ENCODE peak calls at places on chromosomes 5 and 9, in eight cellular contexts. Y is PC-3, F is GM23338, X is hepatocyte, W is GM23248, U is HCT116, N is OCI-LY7, E is neural progenitor cell. C is an unnamed sample. For H3K4me1, the result is how much of the 10 kb centered on the place peaks cover.

GRCh38 chr9:127398715-127399400 is 1.9 kb downstream of the SLC2A8 start:
- DNase-seq in Y (no peak), F (no peak), X (no peak), W (no peak), U (no peak), N (no peak), E (no peak), C (no peak)

GRCh38 chr5:72555871-72556270 is 48.7 kb upstream of the ZNF366 start:
- DNase-seq in Y (no peak), F (no peak), X (peak), W (peak), U (no peak), N (no peak), E (peak), C (no peak)

GRCh38 chr5:107812570-107813141 is 141.9 kb upstream of the EFNA5 start:
- DNase-seq in Y (peak), F (no peak), X (no peak), W (peak), U (no peak), N (no peak), E (no peak), C (no peak)

GRCh38 chr9:100492952-100493351 is 20.0 kb downstream of the TMEFF1 start:
- DNase-seq in Y (peak), F (no peak), X (no peak), W (peak), U (no peak), N (peak), E (no peak), C (peak)

GRCh38 chr5:83924171-83924570 is 203.5 kb upstream of the HAPLN1 start:
- DNase-seq in Y (no peak), F (no peak), X (no peak), W (peak), U (no peak), N (no peak), E (no peak), C (no peak)

GRCh38 chr9:129549684-129550083 is 71.2 kb downstream of the C9orf50 start:
- DNase-seq in Y (no peak), F (no peak), X (no peak), W (peak), U (no peak), N (no peak), E (peak), C (no peak)

GRCh38 chr5:86665984-86666760 is 48.4 kb downstream of the COX7C start:
- DNase-seq in Y (no peak), F (peak), X (no peak), W (no peak), U (no peak), N (peak), E (no peak), C (no peak)

GRCh38 chr5:56192246-56192645 is 40.9 kb downstream of the ANKRD55 start:
- DNase-seq in Y (no peak), F (peak), X (no peak), W (no peak), U (no peak), N (no peak), E (no peak), C (no peak)

GRCh38 chr9:115973241-115973640 is 180.3 kb upstream of the PAPPA start:
- DNase-seq in Y (peak), F (no peak), X (no peak), W (peak), U (no peak), N (no peak), E (no peak), C (no peak)

GRCh38 chr9:73155389-73155788 is 3.7 kb downstream of the ANXA1 start:
- DNase-seq in Y (no peak), F (no peak), X (no peak), W (peak), U (no peak), N (no peak), E (no peak), C (no peak)

GRCh38 chr9:117704024-117704575 is at the start of gene TLR4:
- DNase-seq in Y (peak), F (peak), X (peak), W (peak), U (no peak), N (peak), E (peak), C (peak)

GRCh38 chr9:134908524-134909364 is 9.0 kb downstream of the FCN1 start:
- DNase-seq in Y (no peak), F (no peak), X (no peak), W (no peak), U (no peak), N (no peak), E (no peak), C (no peak)

GRCh38 chr9:129178983-129179382 is 922 bp upstream of the IER5L start:
- DNase-seq in Y (no peak), F (peak), X (peak), W (no peak), U (no peak), N (no peak), E (peak), C (no peak)

GRCh38 chr9:116020801-116021200 is 132.8 kb upstream of the PAPPA start:
- DNase-seq in Y (peak), F (no peak), X (no peak), W (no peak), U (no peak), N (no peak), E (no peak), C (no peak)

GRCh38 chr9:134698587-134699342 is 57.2 kb downstream of the COL5A1 start:
- DNase-seq in Y (peak), F (peak), X (peak), W (peak), U (peak), N (peak), E (peak), C (peak)

GRCh38 chr9:127007638-127008037 is 93.1 kb downstream of the RALGPS1 start:
- DNase-seq in Y (no peak), F (no peak), X (no peak), W (no peak), U (no peak), N (no peak), E (no peak), C (no peak)

GRCh38 chr9:105141448-105142101 is 102.9 kb upstream of the SLC44A1 start:
- DNase-seq in Y (no peak), F (no peak), X (no peak), W (no peak), U (no peak), N (peak), E (no peak), C (peak)

GRCh38 chr5:145931718-145932117 is 4.7 kb upstream of the SH3RF2 start:
- DNase-seq in Y (peak), F (no peak), X (no peak), W (peak), U (no peak), N (no peak), E (no peak), C (no peak)

GRCh38 chr5:120510994-120511686 is 47.0 kb downstream of the PRR16 start:
- DNase-seq in Y (no peak), F (no peak), X (no peak), W (no peak), U (no peak), N (no peak), E (no peak), C (no peak)

GRCh38 chr9:34983209-34983608 is 6.3 kb upstream of the DNAJB5 start:
- DNase-seq in Y (no peak), F (no peak), X (no peak), W (no peak), U (no peak), N (peak), E (no peak), C (peak)

GRCh38 chr5:79857692-79858091 is 133.4 kb downstream of the MTX3 start:
- DNase-seq in Y (no peak), F (no peak), X (no peak), W (peak), U (no peak), N (no peak), E (no peak), C (no peak)

GRCh38 chr9:2872941-2873323 is 29.0 kb upstream of the PUM3 start:
- DNase-seq in Y (no peak), F (no peak), X (no peak), W (no peak), U (no peak), N (no peak), E (no peak), C (no peak)

GRCh38 chr5:125409101-125409495 is 662.7 kb upstream of the ZNF608 start:
- DNase-seq in Y (no peak), F (no peak), X (no peak), W (peak), U (no peak), N (no peak), E (peak), C (no peak)

GRCh38 chr5:152092580-152092979 is 167.9 kb upstream of the GLRA1 start:
- DNase-seq in Y (peak), F (no peak), X (peak), W (peak), U (no peak), N (no peak), E (no peak), C (no peak)

GRCh38 chr9:97276310-97276852 is 31.1 kb upstream of the CCDC180 start:
- DNase-seq in Y (no peak), F (peak), X (no peak), W (no peak), U (no peak), N (no peak), E (no peak), C (no peak)

GRCh38 chr9:133773889-133774655 is 35.9 kb upstream of the SARDH start:
- DNase-seq in Y (no peak), F (no peak), X (no peak), W (no peak), U (no peak), N (no peak), E (no peak), C (no peak)

GRCh38 chr5:84249918-84250635 is 134.6 kb downstream of the EDIL3 start:
- DNase-seq in Y (peak), F (peak), X (peak), W (peak), U (no peak), N (no peak), E (peak), C (no peak)

GRCh38 chr9:110752766-110753165 is 84.2 kb downstream of the MUSK start:
- DNase-seq in Y (peak), F (no peak), X (no peak), W (peak), U (peak), N (no peak), E (no peak), C (no peak)

GRCh38 chr5:151719228-151719861 is 32.6 kb upstream of the SPARC start:
- DNase-seq in Y (peak), F (peak), X (no peak), W (peak), U (no peak), N (peak), E (peak), C (peak)

GRCh38 chr5:133398646-133399081 is 213.7 kb downstream of the FSTL4 start:
- DNase-seq in Y (no peak), F (no peak), X (no peak), W (no peak), U (no peak), N (no peak), E (no peak), C (no peak)

GRCh38 chr5:36392818-36393217 is 91.1 kb upstream of the RANBP3L start:
- DNase-seq in Y (peak), F (no peak), X (no peak), W (peak), U (no peak), N (no peak), E (no peak), C (no peak)

GRCh38 chr5:124043456-124043855 is 531.5 kb downstream of the CSNK1G3 start:
- DNase-seq in Y (peak), F (peak), X (no peak), W (no peak), U (peak), N (peak), E (no peak), C (no peak)

GRCh38 chr5:177545487-177546261 is 8.7 kb downstream of the FAM193B start:
- DNase-seq in Y (no peak), F (no peak), X (peak), W (peak), U (no peak), N (no peak), E (no peak), C (no peak)

GRCh38 chr9:83633260-83633659 is 10.3 kb downstream of the IDNK start:
- DNase-seq in Y (no peak), F (no peak), X (no peak), W (no peak), U (no peak), N (no peak), E (no peak), C (no peak)

GRCh38 chr9:122134822-122135528 is 24.6 kb downstream of the NDUFA8 start:
- DNase-seq in Y (no peak), F (peak), X (no peak), W (peak), U (no peak), N (no peak), E (peak), C (no peak)

GRCh38 chr5:151896041-151896691 is 28.5 kb downstream of the GLRA1 start:
- DNase-seq in Y (peak), F (peak), X (peak), W (peak), U (no peak), N (no peak), E (no peak), C (no peak)

GRCh38 chr9:124488641-124489040 is 18.6 kb downstream of the NR5A1 start:
- DNase-seq in Y (no peak), F (no peak), X (no peak), W (no peak), U (no peak), N (no peak), E (no peak), C (no peak)

GRCh38 chr9:21465859-21466518 is 16.1 kb downstream of the IFNE start:
- DNase-seq in Y (peak), F (peak), X (peak), W (peak), U (peak), N (peak), E (peak), C (peak)

GRCh38 chr9:6677803-6678202 is 32.3 kb upstream of the GLDC start:
- DNase-seq in Y (no peak), F (no peak), X (no peak), W (no peak), U (no peak), N (no peak), E (no peak), C (no peak)

GRCh38 chr9:6681147-6681956 is 35.8 kb upstream of the GLDC start:
- DNase-seq in Y (peak), F (peak), X (peak), W (peak), U (peak), N (peak), E (peak), C (peak)

GRCh38 chr9:6686396-6686795 is 40.9 kb upstream of the GLDC start:
- DNase-seq in Y (peak), F (no peak), X (peak), W (peak), U (no peak), N (peak), E (no peak), C (no peak)

GRCh38 chr9:6680797-6681146 is 35.2 kb upstream of the GLDC start:
- DNase-seq in Y (peak), F (peak), X (peak), W (peak), U (no peak), N (no peak), E (peak), C (peak)

DNA sequence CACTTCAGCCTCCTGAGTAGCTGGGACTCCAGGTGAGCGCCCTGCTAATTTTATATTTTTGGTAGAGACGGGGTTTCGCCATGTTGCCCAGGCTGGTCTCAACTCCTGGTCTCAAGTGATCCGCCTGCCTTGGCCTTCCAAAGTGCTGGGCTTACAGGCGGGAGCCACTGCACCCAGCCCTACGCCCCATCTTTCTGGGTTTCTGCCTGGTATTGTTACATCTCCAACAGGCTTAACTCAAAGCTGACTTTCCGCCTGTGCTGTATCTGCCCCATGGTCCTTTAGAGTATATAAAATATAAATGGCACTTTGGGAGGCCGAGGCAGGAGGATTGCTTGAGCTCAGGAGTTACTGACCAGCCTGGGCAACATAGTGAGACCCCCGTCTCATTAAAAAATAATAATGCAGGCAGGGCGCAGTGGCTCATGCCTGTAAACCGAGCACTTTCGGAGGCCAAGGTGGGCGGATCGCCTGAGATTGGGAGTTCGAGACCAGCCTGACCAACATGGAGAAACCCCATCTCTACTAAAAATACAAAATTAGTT is 36.5 kb upstream of the GLDC start:
- DNase-seq in Y (no peak), F (no peak), X (no peak), W (peak), U (no peak), N (no peak), E (peak), C (no peak)
- TF ChIP-seq EZH2phosphoT487 in Y (no peak), F (no peak), X (no peak), W (no peak), U (no peak), N (no peak), E (no peak), C (no peak)

DNA sequence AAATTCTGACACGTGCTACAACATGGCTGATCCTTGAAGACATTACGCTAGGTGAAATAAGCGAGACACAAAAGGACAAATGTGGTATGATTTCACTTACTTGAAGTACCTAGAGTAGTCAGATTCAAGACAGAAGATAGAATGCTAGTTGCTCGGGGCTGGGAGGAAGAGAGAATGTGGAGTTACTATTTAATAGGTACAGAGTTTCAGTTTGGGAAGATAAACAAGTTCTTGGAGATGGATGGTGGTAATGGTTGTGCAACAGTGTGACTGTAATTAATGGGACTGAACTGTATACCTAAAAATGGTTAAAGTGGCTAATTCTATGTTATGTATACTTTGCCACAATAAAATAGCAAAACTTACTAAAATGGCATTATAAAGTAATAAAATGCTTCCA is 34.4 kb downstream of the PAM start:
- DNase-seq in Y (no peak), F (no peak), X (no peak), W (no peak), U (no peak), N (no peak), E (no peak), C (no peak)
- H3K4me1 ChIP-seq in Y (under half), F (under half), X (under half), W (under half), U (under half), N (under half), E (under half), C (under half)

DNA sequence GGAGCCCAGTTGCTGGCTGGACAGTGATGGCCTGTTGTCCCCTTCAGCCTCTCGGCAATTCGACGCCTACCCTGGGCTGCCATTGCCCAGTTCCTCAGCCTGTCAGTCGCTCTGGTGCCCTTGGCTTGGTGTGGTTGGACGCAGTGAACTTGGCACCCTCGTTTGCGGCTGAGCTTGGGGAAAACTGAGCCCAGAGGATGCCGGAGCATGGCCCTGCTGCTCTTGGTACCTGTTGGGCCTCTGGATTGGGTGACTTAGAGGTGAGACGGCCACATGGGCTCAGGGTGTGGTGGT is 16.5 kb downstream of the WNK2 start:
- DNase-seq in Y (no peak), F (no peak), X (no peak), W (no peak), U (no peak), N (no peak), E (no peak), C (no peak)
- TF ChIP-seq EZH2phosphoT487 in Y (no peak), F (no peak), X (no peak), W (no peak), U (no peak), N (no peak), E (no peak), C (no peak)

GRCh38 chr9:98973546-98973921 is 29.8 kb downstream of the COL15A1 start:
- DNase-seq in Y (no peak), F (no peak), X (no peak), W (no peak), U (no peak), N (no peak), E (no peak), C (no peak)
- H3K4me1 ChIP-seq in Y (under half), F (under half), X (under half), W (under half), U (under half), N (under half), E (under half), C (under half)

DNA sequence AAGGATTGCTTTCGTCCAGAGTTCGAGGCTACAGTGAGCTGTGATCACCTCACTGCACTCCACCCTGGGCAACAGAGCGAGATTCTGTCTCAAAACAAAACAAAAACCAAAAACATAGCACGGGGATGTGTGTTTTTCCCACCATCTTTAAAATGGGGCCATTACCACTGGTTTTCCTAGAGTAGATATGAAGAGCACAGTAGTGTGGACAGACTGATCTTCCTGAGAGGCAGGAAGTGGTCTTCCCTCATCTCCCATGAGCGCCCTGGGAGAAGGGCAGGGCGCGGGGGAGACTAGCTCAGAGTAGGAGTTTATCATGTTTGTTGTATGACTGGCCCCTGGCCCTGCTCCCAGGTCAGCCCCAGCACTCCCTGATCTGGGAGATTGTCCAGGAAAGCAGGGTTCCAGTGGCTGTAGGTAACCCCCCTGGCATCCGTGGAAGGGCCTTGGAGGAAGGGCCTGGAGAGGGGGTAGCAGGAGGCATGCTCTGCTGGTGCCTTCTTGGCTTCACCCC is 2.3 kb downstream of the SUSD3 start:
- DNase-seq in Y (peak), F (no peak), X (no peak), W (peak), U (no peak), N (peak), E (no peak), C (no peak)
- TF ChIP-seq EZH2phosphoT487 in Y (no peak), F (no peak), X (no peak), W (no peak), U (no peak), N (no peak), E (no peak), C (no peak)

GRCh38 chr5:15535938-15536337 is 36.0 kb downstream of the FBXL7 start:
- DNase-seq in Y (no peak), F (no peak), X (no peak), W (no peak), U (no peak), N (no peak), E (no peak), C (no peak)
- H3K4me1 ChIP-seq in Y (under half), F (under half), X (under half), W (under half), U (under half), N (under half), E (under half), C (under half)

GRCh38 chr9:4207881-4208615 is 91.8 kb downstream of the GLIS3 start:
- DNase-seq in Y (no peak), F (no peak), X (no peak), W (peak), U (no peak), N (no peak), E (no peak), C (no peak)
- TF ChIP-seq EZH2phosphoT487 in Y (no peak), F (no peak), X (no peak), W (no peak), U (no peak), N (no peak), E (no peak), C (no peak)

GRCh38 chr5:172871561-172871960 is 37.5 kb downstream of the ERGIC1 start:
- DNase-seq in Y (no peak), F (no peak), X (no peak), W (no peak), U (no peak), N (no peak), E (no peak), C (no peak)

GRCh38 chr5:172872997-172873491 is 39.0 kb downstream of the ERGIC1 start:
- DNase-seq in Y (no peak), F (no peak), X (peak), W (peak), U (no peak), N (no peak), E (no peak), C (no peak)

GRCh38 chr5:172874647-172875371 is 40.8 kb downstream of the ERGIC1 start:
- DNase-seq in Y (no peak), F (no peak), X (no peak), W (no peak), U (no peak), N (no peak), E (no peak), C (no peak)

GRCh38 chr5:172871982-172872381 is 37.9 kb downstream of the ERGIC1 start:
- DNase-seq in Y (no peak), F (no peak), X (no peak), W (peak), U (no peak), N (no peak), E (no peak), C (no peak)

GRCh38 chr5:172873513-172873912 is 39.5 kb downstream of the ERGIC1 start:
- DNase-seq in Y (no peak), F (no peak), X (no peak), W (no peak), U (no peak), N (no peak), E (no peak), C (no peak)
- H3K4me1 ChIP-seq in Y (under half), F (under half), X (under half), W (half or more), U (under half), N (under half), E (under half), C (under half)